ENCODE peak calls at places on chromosome 10, in eight cellular contexts. One of them, this sample, is unnamed. For H3K4me1, the result is how much of the 10 kb centered on the place peaks cover.

GRCh38 chr10:35470967-35471366 is 134.2 kb upstream of the GJD4 start:
- DNase-seq in BE2C: no peak
- DNase-seq in ovary: no peak
- DNase-seq in tibial artery: no peak
- DNase-seq in endodermal cell: no peak
- DNase-seq in fibroblast of lung: no peak
- DNase-seq in IMR-90: no peak
- DNase-seq in gastrocnemius medialis: no peak
- DNase-seq in this sample: no peak

GRCh38 chr10:49175587-49176309 is 12.4 kb downstream of the TMEM273 start:
- DNase-seq in BE2C: no peak
- DNase-seq in ovary: no peak
- DNase-seq in tibial artery: peak
- DNase-seq in endodermal cell: no peak
- DNase-seq in fibroblast of lung: no peak
- DNase-seq in IMR-90: no peak
- DNase-seq in gastrocnemius medialis: no peak
- DNase-seq in this sample: no peak

GRCh38 chr10:49139000-49139865 is 5.4 kb upstream of the FAM170B start:
- DNase-seq in BE2C: no peak
- DNase-seq in ovary: peak
- DNase-seq in tibial artery: no peak
- DNase-seq in endodermal cell: no peak
- DNase-seq in fibroblast of lung: peak
- DNase-seq in IMR-90: peak
- DNase-seq in gastrocnemius medialis: no peak
- DNase-seq in this sample: no peak

GRCh38 chr10:62075414-62075813 is 173.9 kb downstream of the ARID5B start:
- DNase-seq in BE2C: no peak
- DNase-seq in ovary: no peak
- DNase-seq in tibial artery: no peak
- DNase-seq in endodermal cell: no peak
- DNase-seq in fibroblast of lung: no peak
- DNase-seq in IMR-90: no peak
- DNase-seq in gastrocnemius medialis: no peak
- DNase-seq in this sample: no peak

GRCh38 chr10:19745672-19746071 is 70.6 kb upstream of the PLXDC2 start:
- DNase-seq in BE2C: no peak
- DNase-seq in ovary: no peak
- DNase-seq in tibial artery: no peak
- DNase-seq in endodermal cell: no peak
- DNase-seq in fibroblast of lung: no peak
- DNase-seq in IMR-90: no peak
- DNase-seq in gastrocnemius medialis: no peak
- DNase-seq in this sample: no peak

GRCh38 chr10:132376394-132376851 is 20.6 kb upstream of the PWWP2B start:
- DNase-seq in BE2C: no peak
- DNase-seq in ovary: peak
- DNase-seq in tibial artery: peak
- DNase-seq in endodermal cell: peak
- DNase-seq in fibroblast of lung: no peak
- DNase-seq in IMR-90: no peak
- DNase-seq in gastrocnemius medialis: no peak
- DNase-seq in this sample: peak

GRCh38 chr10:49760789-49761188 is 1.3 kb downstream of the OGDHL start:
- DNase-seq in BE2C: no peak
- DNase-seq in ovary: no peak
- DNase-seq in tibial artery: no peak
- DNase-seq in endodermal cell: peak
- DNase-seq in fibroblast of lung: no peak
- DNase-seq in IMR-90: no peak
- DNase-seq in gastrocnemius medialis: no peak
- DNase-seq in this sample: no peak

GRCh38 chr10:25176421-25176968 is 1.7 kb downstream of the GPR158 start:
- DNase-seq in BE2C: peak
- DNase-seq in ovary: no peak
- DNase-seq in tibial artery: no peak
- DNase-seq in endodermal cell: peak
- DNase-seq in fibroblast of lung: peak
- DNase-seq in IMR-90: no peak
- DNase-seq in gastrocnemius medialis: no peak
- DNase-seq in this sample: no peak

GRCh38 chr10:85995791-85996190 is 370.8 kb downstream of the GRID1 start:
- DNase-seq in BE2C: no peak
- DNase-seq in ovary: no peak
- DNase-seq in tibial artery: no peak
- DNase-seq in endodermal cell: peak
- DNase-seq in fibroblast of lung: peak
- DNase-seq in IMR-90: peak
- DNase-seq in gastrocnemius medialis: no peak
- DNase-seq in this sample: no peak

GRCh38 chr10:45373003-45373782 is 823 bp upstream of the ALOX5 start:
- DNase-seq in BE2C: no peak
- DNase-seq in ovary: no peak
- DNase-seq in tibial artery: no peak
- DNase-seq in endodermal cell: no peak
- DNase-seq in fibroblast of lung: no peak
- DNase-seq in IMR-90: no peak
- DNase-seq in gastrocnemius medialis: no peak
- DNase-seq in this sample: peak

GRCh38 chr10:127702201-127702600 is 34.8 kb upstream of the FOXI2 start:
- DNase-seq in BE2C: no peak
- DNase-seq in ovary: no peak
- DNase-seq in tibial artery: no peak
- DNase-seq in endodermal cell: no peak
- DNase-seq in fibroblast of lung: no peak
- DNase-seq in IMR-90: no peak
- DNase-seq in gastrocnemius medialis: no peak
- DNase-seq in this sample: no peak

GRCh38 chr10:47287365-47287802 is 12.6 kb upstream of the GDF10 start:
- DNase-seq in BE2C: peak
- DNase-seq in ovary: no peak
- DNase-seq in tibial artery: peak
- DNase-seq in endodermal cell: peak
- DNase-seq in fibroblast of lung: no peak
- DNase-seq in IMR-90: no peak
- DNase-seq in gastrocnemius medialis: no peak
- DNase-seq in this sample: peak

GRCh38 chr10:126392068-126392467 is 3.8 kb upstream of the ADAM12 start:
- DNase-seq in BE2C: no peak
- DNase-seq in ovary: no peak
- DNase-seq in tibial artery: no peak
- DNase-seq in endodermal cell: no peak
- DNase-seq in fibroblast of lung: no peak
- DNase-seq in IMR-90: no peak
- DNase-seq in gastrocnemius medialis: no peak
- DNase-seq in this sample: no peak

GRCh38 chr10:2610946-2611345 is 456.4 kb upstream of the PFKP start:
- DNase-seq in BE2C: no peak
- DNase-seq in ovary: no peak
- DNase-seq in tibial artery: no peak
- DNase-seq in endodermal cell: peak
- DNase-seq in fibroblast of lung: no peak
- DNase-seq in IMR-90: no peak
- DNase-seq in gastrocnemius medialis: no peak
- DNase-seq in this sample: no peak

GRCh38 chr10:72612203-72612826 is 13.6 kb downstream of the MICU1 start:
- DNase-seq in BE2C: peak
- DNase-seq in ovary: no peak
- DNase-seq in tibial artery: no peak
- DNase-seq in endodermal cell: no peak
- DNase-seq in fibroblast of lung: peak
- DNase-seq in IMR-90: no peak
- DNase-seq in gastrocnemius medialis: no peak
- DNase-seq in this sample: no peak

GRCh38 chr10:70106958-70107791 is 25.4 kb downstream of the AIFM2 start:
- DNase-seq in BE2C: peak
- DNase-seq in ovary: no peak
- DNase-seq in tibial artery: no peak
- DNase-seq in endodermal cell: peak
- DNase-seq in fibroblast of lung: peak
- DNase-seq in IMR-90: no peak
- DNase-seq in gastrocnemius medialis: no peak
- DNase-seq in this sample: no peak
- TF ChIP-seq CTCF in BE2C: peak
- TF ChIP-seq CTCF in ovary: no peak
- TF ChIP-seq CTCF in tibial artery: no peak
- TF ChIP-seq CTCF in endodermal cell: peak
- TF ChIP-seq CTCF in fibroblast of lung: peak
- TF ChIP-seq CTCF in IMR-90: peak
- TF ChIP-seq CTCF in gastrocnemius medialis: no peak
- TF ChIP-seq CTCF in this sample: no peak

DNA sequence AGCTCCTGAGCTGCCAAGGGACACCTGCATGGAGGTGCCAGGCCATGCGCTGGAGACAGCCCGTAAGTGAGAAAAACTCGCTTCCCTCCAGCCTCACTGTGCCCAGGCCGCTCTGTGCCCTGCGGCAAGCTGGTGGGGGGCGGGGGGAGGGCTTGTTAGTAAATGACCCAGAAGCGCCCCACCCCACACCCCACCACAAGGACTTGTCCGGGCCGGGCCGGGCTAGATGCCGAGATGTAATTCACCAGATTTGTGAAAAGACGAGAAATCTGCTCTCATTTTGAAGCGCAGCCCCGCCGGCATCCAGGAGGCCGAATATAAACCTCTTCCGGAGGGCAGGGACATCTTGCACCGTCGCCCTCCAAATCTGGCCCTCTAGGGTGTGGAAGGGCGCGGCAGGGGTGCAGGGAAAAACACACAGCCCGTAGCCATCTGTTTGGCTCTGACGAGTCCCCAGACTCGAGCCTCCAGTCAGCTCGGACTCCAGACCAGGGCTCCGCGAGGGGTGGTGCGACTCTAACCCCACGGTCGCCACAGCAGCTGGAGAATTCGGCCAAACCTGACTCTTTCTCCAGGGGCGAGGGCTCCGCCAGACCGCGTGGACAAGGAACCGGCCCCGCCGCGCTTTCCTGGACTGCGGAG is 14.8 kb downstream of the TLX1 start:
- DNase-seq in BE2C: no peak
- DNase-seq in ovary: no peak
- DNase-seq in tibial artery: no peak
- DNase-seq in endodermal cell: no peak
- DNase-seq in fibroblast of lung: no peak
- DNase-seq in IMR-90: no peak
- DNase-seq in gastrocnemius medialis: no peak
- DNase-seq in this sample: no peak
- H3K4me3 ChIP-seq in BE2C: no peak
- H3K4me3 ChIP-seq in ovary: no peak
- H3K4me3 ChIP-seq in tibial artery: no peak
- H3K4me3 ChIP-seq in endodermal cell: no peak
- H3K4me3 ChIP-seq in fibroblast of lung: no peak
- H3K4me3 ChIP-seq in IMR-90: no peak
- H3K4me3 ChIP-seq in gastrocnemius medialis: no peak
- H3K4me3 ChIP-seq in this sample: no peak

GRCh38 chr10:70726909-70727495 is 54.7 kb downstream of the ADAMTS14 start:
- DNase-seq in BE2C: no peak
- DNase-seq in ovary: no peak
- DNase-seq in tibial artery: no peak
- DNase-seq in endodermal cell: no peak
- DNase-seq in fibroblast of lung: no peak
- DNase-seq in IMR-90: no peak
- DNase-seq in gastrocnemius medialis: no peak
- DNase-seq in this sample: no peak

GRCh38 chr10:70730955-70731354 is 54.2 kb downstream of the TBATA start:
- DNase-seq in BE2C: no peak
- DNase-seq in ovary: no peak
- DNase-seq in tibial artery: no peak
- DNase-seq in endodermal cell: no peak
- DNase-seq in fibroblast of lung: no peak
- DNase-seq in IMR-90: no peak
- DNase-seq in gastrocnemius medialis: no peak
- DNase-seq in this sample: no peak

GRCh38 chr10:70723771-70724170 is 51.5 kb downstream of the ADAMTS14 start:
- DNase-seq in BE2C: no peak
- DNase-seq in ovary: no peak
- DNase-seq in tibial artery: no peak
- DNase-seq in endodermal cell: no peak
- DNase-seq in fibroblast of lung: no peak
- DNase-seq in IMR-90: no peak
- DNase-seq in gastrocnemius medialis: no peak
- DNase-seq in this sample: no peak

GRCh38 chr10:70729763-70730357 is 55.3 kb downstream of the TBATA start:
- DNase-seq in BE2C: peak
- DNase-seq in ovary: no peak
- DNase-seq in tibial artery: no peak
- DNase-seq in endodermal cell: peak
- DNase-seq in fibroblast of lung: no peak
- DNase-seq in IMR-90: no peak
- DNase-seq in gastrocnemius medialis: no peak
- DNase-seq in this sample: no peak

DNA sequence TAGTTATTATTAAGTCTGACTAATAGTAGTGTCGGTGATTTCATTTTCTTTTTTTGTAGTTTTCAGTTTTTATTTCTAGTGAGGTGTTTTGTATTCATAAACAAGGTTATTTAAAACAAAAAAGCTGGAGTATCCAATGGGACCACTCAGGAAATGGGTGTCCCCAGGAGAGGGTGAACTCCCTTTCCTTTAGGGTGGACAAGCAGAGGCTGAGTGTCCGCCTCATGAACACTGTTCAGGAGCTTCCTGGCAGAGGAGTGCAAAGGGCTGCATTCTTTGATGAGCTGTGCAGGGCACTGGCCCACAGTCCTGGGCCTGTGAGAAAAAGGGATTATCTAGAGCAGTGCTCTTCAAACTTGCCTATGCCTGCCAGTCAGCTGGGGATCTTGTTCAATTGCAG is 56.0 kb downstream of the ADAMTS14 start:
- DNase-seq in BE2C: no peak
- DNase-seq in ovary: no peak
- DNase-seq in tibial artery: no peak
- DNase-seq in endodermal cell: no peak
- DNase-seq in fibroblast of lung: no peak
- DNase-seq in IMR-90: no peak
- DNase-seq in gastrocnemius medialis: no peak
- DNase-seq in this sample: no peak
- H3K4me1 ChIP-seq in BE2C: under half
- H3K4me1 ChIP-seq in ovary: under half
- H3K4me1 ChIP-seq in tibial artery: under half
- H3K4me1 ChIP-seq in endodermal cell: under half
- H3K4me1 ChIP-seq in fibroblast of lung: under half
- H3K4me1 ChIP-seq in IMR-90: under half
- H3K4me1 ChIP-seq in gastrocnemius medialis: under half
- H3K4me1 ChIP-seq in this sample: under half

DNA sequence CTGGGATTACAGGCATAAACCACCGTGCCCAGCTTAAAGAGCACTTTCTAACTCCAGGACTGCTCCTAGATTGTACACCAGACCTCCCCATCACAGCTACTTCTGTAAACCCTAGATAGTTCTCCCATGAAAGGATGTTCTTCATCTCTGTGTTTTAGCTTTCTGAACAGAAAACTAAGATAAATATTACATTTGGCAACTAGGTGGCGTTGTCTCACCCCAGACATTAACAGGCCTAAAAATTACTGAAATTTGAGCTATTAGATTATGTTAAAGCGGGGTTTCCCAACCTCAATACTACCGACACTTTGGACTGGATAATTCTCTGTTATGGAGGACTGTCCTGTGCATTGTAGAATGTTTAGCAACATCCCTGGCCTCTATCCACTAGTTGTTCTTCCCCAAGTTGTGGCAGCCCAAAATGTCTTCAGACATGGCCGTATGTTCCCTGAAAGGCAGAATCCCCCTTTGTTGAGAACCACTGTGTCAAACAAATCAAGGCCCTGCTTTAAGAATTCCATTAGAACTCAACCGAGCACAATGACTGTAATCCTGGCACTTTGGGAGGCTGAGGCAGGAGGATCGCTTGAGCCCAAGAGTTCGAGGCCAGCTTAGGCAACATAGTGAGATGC is 19.1 kb downstream of the ATOH7 start:
- DNase-seq in BE2C: no peak
- DNase-seq in ovary: no peak
- DNase-seq in tibial artery: no peak
- DNase-seq in endodermal cell: no peak
- DNase-seq in fibroblast of lung: peak
- DNase-seq in IMR-90: peak
- DNase-seq in gastrocnemius medialis: no peak
- DNase-seq in this sample: no peak
- TF ChIP-seq CTCF in BE2C: peak
- TF ChIP-seq CTCF in ovary: no peak
- TF ChIP-seq CTCF in tibial artery: peak
- TF ChIP-seq CTCF in endodermal cell: peak
- TF ChIP-seq CTCF in fibroblast of lung: peak
- TF ChIP-seq CTCF in IMR-90: peak
- TF ChIP-seq CTCF in gastrocnemius medialis: peak
- TF ChIP-seq CTCF in this sample: peak

This sample was measured in mucosa of descending colon.